ENCODE peak calls at places on chromosome 9, in five cellular contexts. Q is NCI-H1436, H is NAMALWA, I is PC-3, T is fibroblast of the aortic adventitia. R is an unnamed sample.

GRCh38 chr9:81823672-81824554 is 104.3 kb upstream of the SPATA31D4 start:
- DNase-seq in T (no peak), I (no peak), H (no peak), Q (no peak), R (no peak)

GRCh38 chr9:121226186-121226585 is 24.5 kb upstream of the RAB14 start:
- DNase-seq in H (no peak), Q (no peak), I (peak; percentile 45), T (no peak), R (no peak)

GRCh38 chr9:8651126-8651525 is 851.5 kb upstream of the DMAC1 start:
- DNase-seq in H (no peak), T (no peak), I (no peak), Q (no peak), R (no peak)

GRCh38 chr9:137707361-137707760 is 88.6 kb downstream of the EHMT1 start:
- DNase-seq in I (no peak), Q (no peak), T (no peak), H (no peak), R (no peak)

GRCh38 chr9:101409079-101409477 is 10.4 kb downstream of the ZNF189 start:
- DNase-seq in T (peak; percentile 20), H (no peak), Q (no peak), I (no peak), R (peak; percentile 18)

GRCh38 chr9:126334626-126335621 is 8.3 kb downstream of the MVB12B start:
- DNase-seq in T (no peak), Q (no peak), I (no peak), H (no peak), R (peak; percentile 76)

GRCh38 chr9:130042406-130042930 is 521 bp downstream of the FNBP1 start:
- DNase-seq in I (no peak), T (no peak), Q (no peak), H (peak; percentile 35), R (peak; percentile 39)

GRCh38 chr9:68728731-68729130 is 23.7 kb downstream of the PIP5K1B start:
- DNase-seq in H (no peak), T (no peak), I (no peak), Q (no peak), R (no peak)

GRCh38 chr9:35749515-35750255 is 598 bp downstream of the RGP1 start:
- DNase-seq in I (peak; percentile 19), T (peak; percentile 7), Q (no peak), H (peak; percentile 55), R (no peak)

GRCh38 chr9:33161011-33161588 is 6.0 kb downstream of the B4GALT1 start:
- DNase-seq in T (peak; percentile 96), H (peak; percentile 53), I (peak; percentile 93), Q (no peak), R (peak; percentile 98)

GRCh38 chr9:72818377-72818776 is 134.5 kb downstream of the ALDH1A1 start:
- DNase-seq in H (no peak), I (no peak), T (no peak), Q (no peak), R (no peak)

GRCh38 chr9:111036068-111036789 is 2.0 kb downstream of the LPAR1 start:
- DNase-seq in I (peak; percentile 67), H (no peak), T (peak; percentile 73), Q (peak; percentile 24), R (peak; percentile 71)

GRCh38 chr9:14213504-14213903 is 100.4 kb downstream of the NFIB start:
- DNase-seq in H (no peak), Q (no peak), T (no peak), I (no peak), R (no peak)

GRCh38 chr9:70852711-70853240 is 268.6 kb downstream of the TRPM3 start:
- DNase-seq in H (no peak), Q (no peak), T (peak; percentile 90), I (no peak), R (no peak)

GRCh38 chr9:19946446-19947109 is 157.7 kb upstream of the SLC24A2 start:
- DNase-seq in Q (no peak), H (peak; percentile 26), I (peak; percentile 39), T (peak; percentile 20), R (peak; percentile 64)

GRCh38 chr9:115328677-115329076 is 210.7 kb upstream of the TNC start:
- DNase-seq in Q (no peak), I (no peak), T (peak; percentile 4), H (no peak), R (no peak)

GRCh38 chr9:109050444-109050843 is 37.1 kb upstream of the CTNNAL1 start:
- DNase-seq in H (no peak), T (no peak), I (no peak), Q (no peak), R (no peak)

GRCh38 chr9:8564960-8565359 is 765.4 kb upstream of the DMAC1 start:
- DNase-seq in H (no peak), T (no peak), I (no peak), Q (no peak), R (no peak)

GRCh38 chr9:38026021-38026809 is 42.8 kb downstream of the SHB start:
- DNase-seq in Q (peak; percentile 94), T (peak; percentile 96), I (peak; percentile 82), H (no peak), R (peak; percentile 98)

GRCh38 chr9:99375481-99375880 is 153.4 kb downstream of the SEC61B start:
- DNase-seq in Q (no peak), H (no peak), I (no peak), T (no peak), R (no peak)

GRCh38 chr9:86667307-86667706 is 280.0 kb downstream of the GAS1 start:
- DNase-seq in I (no peak), Q (no peak), H (no peak), T (peak; percentile 70), R (no peak)

GRCh38 chr9:21081451-21081850 is 3.7 kb upstream of the IFNB1 start:
- DNase-seq in Q (no peak), H (no peak), I (no peak), T (no peak), R (no peak)

GRCh38 chr9:136685792-136686533 is 1.3 kb downstream of the AGPAT2 start:
- DNase-seq in Q (no peak), T (peak; percentile 27), I (no peak), H (no peak), R (no peak)

GRCh38 chr9:21831841-21832509 is 29.5 kb downstream of the MTAP start:
- DNase-seq in I (peak; percentile 59), T (peak; percentile 90), Q (no peak), H (peak; percentile 19), R (peak; percentile 75)

GRCh38 chr9:135772056-135773042 is 70.4 kb downstream of the KCNT1 start:
- DNase-seq in H (peak; percentile 35), I (no peak), T (no peak), Q (no peak), R (no peak)

GRCh38 chr9:127545196-127546124 is 66.6 kb upstream of the STXBP1 start:
- DNase-seq in T (peak; percentile 65), I (peak; percentile 75), Q (no peak), H (no peak), R (peak; percentile 94)

GRCh38 chr9:133782157-133783130 is 44.3 kb upstream of the SARDH start:
- DNase-seq in H (peak; percentile 84), Q (peak; percentile 58), T (peak; percentile 71), I (peak; percentile 64), R (peak; percentile 73)

GRCh38 chr9:133142657-133143592 is 20.8 kb downstream of the GBGT1 start:
- DNase-seq in T (no peak), I (no peak), Q (no peak), H (no peak), R (no peak)

GRCh38 chr9:85900504-85901201 is 40.3 kb upstream of the NAA35 start:
- DNase-seq in Q (peak; percentile 3), I (peak; percentile 37), H (peak; percentile 52), T (peak; percentile 46), R (peak; percentile 25)

GRCh38 chr9:133560311-133560710 is 25.8 kb downstream of the ADAMTSL2 start:
- DNase-seq in T (peak; percentile 43), Q (no peak), H (no peak), I (no peak), R (no peak)

GRCh38 chr9:35714579-35715252 is 17.3 kb downstream of the TLN1 start:
- DNase-seq in T (no peak), Q (no peak), I (no peak), H (no peak), R (no peak)

GRCh38 chr9:83598487-83598886 is 24.5 kb upstream of the IDNK start:
- DNase-seq in Q (no peak), T (peak; percentile 30), H (no peak), I (no peak), R (no peak)

GRCh38 chr9:131095666-131096489 is 453 bp upstream of the AIF1L start:
- DNase-seq in Q (peak; percentile 66), T (no peak), H (no peak), I (peak; percentile 34), R (peak; percentile 46)

GRCh38 chr9:108552459-108553040 is 303.2 kb downstream of the ACTL7B start:
- DNase-seq in T (peak; percentile 28), H (no peak), Q (no peak), I (peak; percentile 81), R (no peak)

GRCh38 chr9:24614070-24614469 is 68.4 kb upstream of the IZUMO3 start:
- DNase-seq in H (no peak), Q (no peak), I (peak; percentile 6), T (no peak), R (no peak)